ENCODE peak calls at places on chromosomes 11 and 22, in five cellular contexts. G is NCI-H1092, X is SK-MEL-5, W is GM10248, Y is mesenchymal stem cell. T is an unnamed sample.

GRCh38 chr11:68037481-68038225 is 1.2 kb upstream of the TCIRG1 start:
- DNase-seq in G (no peak), X (no peak), W (no peak), Y (no peak), T (no peak)

GRCh38 chr11:36684840-36685800 is 87.1 kb upstream of the RAG2 start:
- DNase-seq in G (no peak), X (no peak), W (peak; percentile 13), Y (no peak), T (no peak)

GRCh38 chr22:40462195-40462988 is 92.0 kb downstream of the SGSM3 start:
- DNase-seq in G (no peak), X (no peak), W (peak; percentile 26), Y (no peak), T (no peak)

GRCh38 chr11:26847977-26848376 is 126.1 kb upstream of the SLC5A12 start:
- DNase-seq in G (no peak), X (no peak), W (no peak), Y (no peak), T (no peak)

GRCh38 chr11:135001581-135001980 is 589.5 kb upstream of the B3GAT1 start:
- DNase-seq in G (no peak), X (no peak), W (no peak), Y (no peak), T (no peak)

GRCh38 chr22:24183321-24184031 is 2.2 kb downstream of the SUSD2 start:
- DNase-seq in G (no peak), X (no peak), W (no peak), Y (no peak), T (no peak)

GRCh38 chr11:132008872-132009271 is 638.5 kb downstream of the NTM start:
- DNase-seq in G (no peak), X (no peak), W (no peak), Y (no peak), T (no peak)

GRCh38 chr11:74444173-74444832 is 23.0 kb downstream of the KCNE3 start:
- DNase-seq in G (peak; percentile 40), X (no peak), W (no peak), Y (no peak), T (no peak)

GRCh38 chr22:24410110-24410856 is 17.1 kb upstream of the ADORA2A start:
- DNase-seq in G (no peak), X (no peak), W (no peak), Y (peak; percentile 67), T (no peak)

GRCh38 chr11:45477588-45477987 is 187.8 kb downstream of the CHST1 start:
- DNase-seq in G (no peak), X (no peak), W (no peak), Y (no peak), T (no peak)

GRCh38 chr11:64117763-64118459 is 48.0 kb downstream of the MACROD1 start:
- DNase-seq in G (no peak), X (no peak), W (no peak), Y (no peak), T (no peak)

GRCh38 chr22:49169074-49169744 is 658.5 kb downstream of the BRD1 start:
- DNase-seq in G (no peak), X (no peak), W (no peak), Y (no peak), T (no peak)

GRCh38 chr22:40443675-40444482 is 73.5 kb downstream of the SGSM3 start:
- DNase-seq in G (no peak), X (no peak), W (no peak), Y (no peak), T (no peak)

GRCh38 chr11:110900426-110900825 is 188.2 kb upstream of the ARHGAP20 start:
- DNase-seq in G (no peak), X (no peak), W (no peak), Y (no peak), T (no peak)

GRCh38 chr22:21972293-21972779 is 10.3 kb downstream of the TOP3B start:
- DNase-seq in G (no peak), X (peak; percentile 62), W (peak; percentile 90), Y (peak; percentile 34), T (no peak)